ENCODE peak calls at places on chromosomes 7 and 10, in seven cellular contexts. One of them, this sample, is unnamed.

GRCh38 chr10:16436367-16436757 is 448 bp upstream of the PTER start:
- DNase-seq in neural progenitor cell: no peak
- DNase-seq in tibial artery: no peak
- DNase-seq in Calu3: no peak
- DNase-seq in MCF 10A: no peak
- DNase-seq in stomach: no peak
- DNase-seq in HL-60: no peak
- DNase-seq in this sample: no peak

GRCh38 chr7:98957766-98958165 is 79.4 kb downstream of the TRRAP start:
- DNase-seq in Calu3: no peak
- DNase-seq in tibial artery: no peak
- DNase-seq in HL-60: no peak
- DNase-seq in neural progenitor cell: no peak
- DNase-seq in MCF 10A: no peak
- DNase-seq in stomach: no peak
- DNase-seq in this sample: no peak

GRCh38 chr7:37100735-37101331 is 347.8 kb downstream of the ELMO1 start:
- DNase-seq in neural progenitor cell: no peak
- DNase-seq in tibial artery: no peak
- DNase-seq in stomach: no peak
- DNase-seq in MCF 10A: no peak
- DNase-seq in HL-60: no peak
- DNase-seq in Calu3: no peak
- DNase-seq in this sample: no peak

GRCh38 chr10:78944658-78945333 is 124.0 kb upstream of the ZMIZ1 start:
- DNase-seq in neural progenitor cell: no peak
- DNase-seq in stomach: peak
- DNase-seq in MCF 10A: peak
- DNase-seq in tibial artery: peak
- DNase-seq in HL-60: no peak
- DNase-seq in Calu3: no peak
- DNase-seq in this sample: no peak

GRCh38 chr10:114694735-114695134 is 36.7 kb upstream of the ABLIM1 start:
- DNase-seq in MCF 10A: peak
- DNase-seq in Calu3: peak
- DNase-seq in stomach: peak
- DNase-seq in neural progenitor cell: peak
- DNase-seq in tibial artery: no peak
- DNase-seq in HL-60: peak
- DNase-seq in this sample: peak

GRCh38 chr7:842436-843031 is 10.3 kb downstream of the SUN1 start:
- DNase-seq in stomach: no peak
- DNase-seq in HL-60: no peak
- DNase-seq in Calu3: no peak
- DNase-seq in neural progenitor cell: no peak
- DNase-seq in MCF 10A: no peak
- DNase-seq in tibial artery: no peak
- DNase-seq in this sample: no peak

GRCh38 chr7:123712619-123713018 is 36.2 kb downstream of the WASL start:
- DNase-seq in MCF 10A: no peak
- DNase-seq in neural progenitor cell: no peak
- DNase-seq in HL-60: no peak
- DNase-seq in stomach: no peak
- DNase-seq in Calu3: no peak
- DNase-seq in tibial artery: no peak
- DNase-seq in this sample: no peak

GRCh38 chr7:132213583-132213982 is 362.7 kb downstream of the PLXNA4 start:
- DNase-seq in stomach: no peak
- DNase-seq in neural progenitor cell: no peak
- DNase-seq in HL-60: no peak
- DNase-seq in MCF 10A: no peak
- DNase-seq in tibial artery: no peak
- DNase-seq in Calu3: no peak
- DNase-seq in this sample: no peak

GRCh38 chr7:47195641-47196040 is 386.3 kb downstream of the TNS3 start:
- DNase-seq in Calu3: no peak
- DNase-seq in HL-60: no peak
- DNase-seq in MCF 10A: no peak
- DNase-seq in neural progenitor cell: peak
- DNase-seq in tibial artery: no peak
- DNase-seq in stomach: no peak
- DNase-seq in this sample: no peak

GRCh38 chr10:30413996-30414576 is 19.9 kb upstream of the MAP3K8 start:
- DNase-seq in tibial artery: no peak
- DNase-seq in neural progenitor cell: peak
- DNase-seq in HL-60: peak
- DNase-seq in MCF 10A: peak
- DNase-seq in stomach: no peak
- DNase-seq in Calu3: peak
- DNase-seq in this sample: peak

DNA sequence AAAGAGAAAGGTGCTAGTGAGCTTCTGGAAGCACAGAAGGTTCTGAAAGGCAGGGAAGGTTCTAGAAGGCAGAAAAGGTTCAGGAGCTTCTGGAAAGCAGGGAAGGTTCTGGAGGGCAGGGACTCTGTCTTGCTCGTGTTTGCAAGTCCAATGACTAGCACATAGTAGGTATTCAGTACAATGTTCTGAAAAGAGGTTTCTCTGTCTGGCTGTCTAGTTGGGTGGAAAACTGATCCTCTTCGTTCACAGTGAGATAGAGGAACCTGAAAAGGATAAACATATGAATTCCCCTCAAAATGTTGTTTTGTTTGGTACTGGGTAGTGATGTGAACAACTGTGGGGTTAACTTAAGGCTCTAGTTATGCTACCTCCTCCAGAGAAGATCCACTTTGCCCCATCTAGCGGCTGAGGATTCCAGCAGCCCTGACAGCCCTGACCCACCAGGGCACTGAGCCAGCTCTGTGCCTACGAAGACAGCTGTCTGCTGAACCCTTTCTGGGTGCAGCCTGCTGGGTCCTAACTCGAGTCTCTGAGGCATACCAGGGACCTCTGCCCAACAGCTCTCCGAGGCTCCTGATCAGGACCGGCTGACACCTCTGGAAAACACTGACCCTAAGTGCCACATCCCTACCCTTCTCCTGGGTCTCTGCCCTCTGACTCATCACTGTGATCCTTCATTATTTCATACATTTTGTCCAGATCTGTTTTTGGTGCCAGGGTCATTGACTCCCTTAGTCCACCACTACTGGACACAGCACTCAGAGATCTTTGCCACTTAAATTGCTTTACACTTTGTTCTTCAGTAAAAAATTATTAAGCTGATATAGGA is 15.4 kb downstream of the PTPRN2 start:
- DNase-seq in HL-60: peak
- DNase-seq in MCF 10A: peak
- DNase-seq in tibial artery: no peak
- DNase-seq in stomach: no peak
- DNase-seq in neural progenitor cell: peak
- DNase-seq in Calu3: no peak
- DNase-seq in this sample: no peak
- TF ChIP-seq CTCF in HL-60: no peak
- TF ChIP-seq CTCF in MCF 10A: peak
- TF ChIP-seq CTCF in tibial artery: no peak
- TF ChIP-seq CTCF in stomach: no peak
- TF ChIP-seq CTCF in neural progenitor cell: peak
- TF ChIP-seq CTCF in Calu3: no peak
- TF ChIP-seq CTCF in this sample: no peak

DNA sequence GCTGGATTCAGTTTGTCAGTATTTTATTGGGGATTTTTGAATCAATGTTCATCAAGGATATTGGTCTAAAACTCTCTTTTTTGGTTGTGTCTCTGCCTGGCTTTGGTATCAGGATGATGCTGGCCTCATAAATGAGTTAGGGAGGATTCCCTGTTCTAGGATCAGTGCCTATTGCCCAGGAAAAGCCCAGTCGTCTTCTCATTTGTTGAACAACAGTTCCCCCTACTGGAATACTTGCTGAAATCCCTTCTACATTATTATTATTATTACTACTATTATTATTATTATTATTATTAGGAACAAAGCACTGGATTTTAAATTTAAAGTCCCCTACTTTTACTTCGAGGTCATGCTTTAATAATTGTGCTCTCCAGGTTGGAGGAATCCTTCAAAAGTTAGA is 528.9 kb downstream of the MAGI2 start:
- DNase-seq in MCF 10A: peak
- DNase-seq in neural progenitor cell: peak
- DNase-seq in tibial artery: no peak
- DNase-seq in HL-60: no peak
- DNase-seq in Calu3: peak
- DNase-seq in stomach: no peak
- DNase-seq in this sample: no peak
- TF ChIP-seq CTCF in MCF 10A: peak
- TF ChIP-seq CTCF in neural progenitor cell: peak
- TF ChIP-seq CTCF in tibial artery: no peak
- TF ChIP-seq CTCF in HL-60: no peak
- TF ChIP-seq CTCF in Calu3: no peak
- TF ChIP-seq CTCF in stomach: no peak
- TF ChIP-seq CTCF in this sample: no peak

DNA sequence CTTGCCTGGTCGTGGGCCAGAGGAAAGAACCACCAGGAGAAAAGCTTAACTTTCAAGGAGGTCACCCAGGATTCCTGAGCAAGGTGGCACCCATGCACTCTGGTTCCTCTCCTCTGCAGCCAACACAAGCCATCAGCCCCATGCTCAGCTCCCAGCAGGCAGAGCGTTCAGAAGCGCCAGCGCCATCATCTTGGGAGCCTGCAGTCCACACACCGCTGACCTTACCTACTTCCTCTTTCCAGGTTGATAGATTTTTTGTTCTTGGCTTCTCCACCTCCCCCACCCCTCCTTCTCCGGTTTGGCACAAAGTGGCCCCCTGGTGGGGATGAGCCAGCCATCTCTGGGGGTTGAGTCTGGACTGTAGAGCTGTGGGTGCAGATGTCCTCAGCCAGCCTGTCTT is 1.7 kb upstream of the WDR86 start:
- DNase-seq in MCF 10A: no peak
- DNase-seq in neural progenitor cell: no peak
- DNase-seq in tibial artery: no peak
- DNase-seq in stomach: no peak
- DNase-seq in HL-60: peak
- DNase-seq in Calu3: no peak
- DNase-seq in this sample: no peak
- TF ChIP-seq CTCF in MCF 10A: no peak
- TF ChIP-seq CTCF in neural progenitor cell: no peak
- TF ChIP-seq CTCF in tibial artery: no peak
- TF ChIP-seq CTCF in stomach: no peak
- TF ChIP-seq CTCF in HL-60: no peak
- TF ChIP-seq CTCF in Calu3: no peak
- TF ChIP-seq CTCF in this sample: no peak

GRCh38 chr7:12436126-12436525 is 32.5 kb upstream of the VWDE start:
- DNase-seq in neural progenitor cell: no peak
- DNase-seq in stomach: no peak
- DNase-seq in tibial artery: no peak
- DNase-seq in Calu3: no peak
- DNase-seq in HL-60: no peak
- DNase-seq in MCF 10A: no peak
- DNase-seq in this sample: no peak
- TF ChIP-seq CTCF in neural progenitor cell: no peak
- TF ChIP-seq CTCF in stomach: no peak
- TF ChIP-seq CTCF in tibial artery: no peak
- TF ChIP-seq CTCF in Calu3: no peak
- TF ChIP-seq CTCF in HL-60: no peak
- TF ChIP-seq CTCF in MCF 10A: no peak
- TF ChIP-seq CTCF in this sample: no peak

GRCh38 chr7:130096243-130096827 is 26.0 kb downstream of the KLHDC10 start:
- DNase-seq in HL-60: no peak
- DNase-seq in stomach: no peak
- DNase-seq in tibial artery: no peak
- DNase-seq in neural progenitor cell: no peak
- DNase-seq in Calu3: no peak
- DNase-seq in MCF 10A: peak
- DNase-seq in this sample: no peak
- TF ChIP-seq CTCF in HL-60: no peak
- TF ChIP-seq CTCF in stomach: no peak
- TF ChIP-seq CTCF in tibial artery: no peak
- TF ChIP-seq CTCF in neural progenitor cell: peak
- TF ChIP-seq CTCF in Calu3: no peak
- TF ChIP-seq CTCF in MCF 10A: no peak
- TF ChIP-seq CTCF in this sample: no peak

GRCh38 chr7:85030893-85031292 is 156.0 kb downstream of the SEMA3D start:
- DNase-seq in MCF 10A: peak
- DNase-seq in tibial artery: no peak
- DNase-seq in HL-60: no peak
- DNase-seq in Calu3: no peak
- DNase-seq in neural progenitor cell: peak
- DNase-seq in stomach: no peak
- DNase-seq in this sample: no peak
- TF ChIP-seq CTCF in MCF 10A: peak
- TF ChIP-seq CTCF in tibial artery: peak
- TF ChIP-seq CTCF in HL-60: no peak
- TF ChIP-seq CTCF in Calu3: no peak
- TF ChIP-seq CTCF in neural progenitor cell: peak
- TF ChIP-seq CTCF in stomach: no peak
- TF ChIP-seq CTCF in this sample: peak